ENCODE peak calls at places on chromosomes 16 and 17, in four cellular contexts. R is A549, E is AG04450, J is transverse colon. I is an unnamed sample.

GRCh38 chr17:48579738-48580543 is 1.8 kb upstream of the HOXB4 start:
- DNase-seq in R (no peak), E (no peak), J (no peak), I (no peak)

GRCh38 chr17:71828182-71828596 is 292.6 kb upstream of the SOX9 start:
- DNase-seq in R (no peak), E (no peak), J (no peak), I (no peak)

GRCh38 chr16:84013787-84014569 is 28.6 kb downstream of the SLC38A8 start:
- DNase-seq in R (peak; percentile 70), E (no peak), J (peak; percentile 92), I (peak; percentile 81)

GRCh38 chr16:2148714-2149629 is 547 bp downstream of the RAB26 start:
- DNase-seq in R (peak; percentile 62), E (no peak), J (no peak), I (no peak)

GRCh38 chr17:6599364-6599763 is 41.1 kb downstream of the KIAA0753 start:
- DNase-seq in R (no peak), E (no peak), J (no peak), I (no peak)

GRCh38 chr17:41734139-41734948 is at the start of gene HAP1:
- DNase-seq in R (peak; percentile 84), E (no peak), J (no peak), I (peak; percentile 65)

GRCh38 chr16:72424776-72425175 is 252.8 kb upstream of the PMFBP1 start:
- DNase-seq in R (no peak), E (no peak), J (no peak), I (no peak)

GRCh38 chr16:77834600-77834963 is 46.2 kb downstream of the VAT1L start:
- DNase-seq in R (no peak), E (peak; percentile 88), J (no peak), I (no peak)

GRCh38 chr16:54281535-54282201 is 4.9 kb downstream of the IRX3 start:
- DNase-seq in R (no peak), E (no peak), J (peak; percentile 11), I (no peak)

GRCh38 chr17:3558603-3559269 is 1.1 kb upstream of the TRPV3 start:
- DNase-seq in R (no peak), E (peak; percentile 59), J (peak; percentile 85), I (no peak)

GRCh38 chr17:12318614-12319266 is 298.1 kb downstream of the MAP2K4 start:
- DNase-seq in R (no peak), E (no peak), J (no peak), I (peak; percentile 22)

GRCh38 chr17:1597861-1598342 is 30.7 kb downstream of the SLC43A2 start:
- DNase-seq in R (no peak), E (no peak), J (peak; percentile 44), I (no peak)

GRCh38 chr17:77164483-77165030 is 23.8 kb downstream of the SEC14L1 start:
- DNase-seq in R (no peak), E (no peak), J (no peak), I (peak; percentile 83)

GRCh38 chr17:81132197-81132540 is 33.1 kb upstream of the PVALEF start:
- DNase-seq in R (no peak), E (no peak), J (no peak), I (no peak)

GRCh38 chr17:81131486-81132196 is 33.7 kb upstream of the PVALEF start:
- DNase-seq in R (no peak), E (no peak), J (peak; percentile 62), I (no peak)

GRCh38 chr17:81130385-81131288 is 34.7 kb upstream of the PVALEF start:
- DNase-seq in R (no peak), E (no peak), J (no peak), I (no peak)

GRCh38 chr17:81134064-81134781 is 31.1 kb upstream of the PVALEF start:
- DNase-seq in R (no peak), E (no peak), J (no peak), I (no peak)

GRCh38 chr17:81132770-81133723 is 32.3 kb upstream of the PVALEF start:
- DNase-seq in R (no peak), E (no peak), J (no peak), I (no peak)
- H3K27ac ChIP-seq in R (no peak overlapping the region), E (no peak overlapping the region), J (no peak overlapping the region), I (no peak overlapping the region)

GRCh38 chr16:10180771-10181163 is 1.5 kb downstream of the GRIN2A start:
- DNase-seq in R (peak; percentile 28), E (no peak), J (no peak), I (peak; percentile 82)
- TF ChIP-seq CTCF in R (peak; percentile 12), E (no peak), J (no peak), I (peak; percentile 35)

DNA sequence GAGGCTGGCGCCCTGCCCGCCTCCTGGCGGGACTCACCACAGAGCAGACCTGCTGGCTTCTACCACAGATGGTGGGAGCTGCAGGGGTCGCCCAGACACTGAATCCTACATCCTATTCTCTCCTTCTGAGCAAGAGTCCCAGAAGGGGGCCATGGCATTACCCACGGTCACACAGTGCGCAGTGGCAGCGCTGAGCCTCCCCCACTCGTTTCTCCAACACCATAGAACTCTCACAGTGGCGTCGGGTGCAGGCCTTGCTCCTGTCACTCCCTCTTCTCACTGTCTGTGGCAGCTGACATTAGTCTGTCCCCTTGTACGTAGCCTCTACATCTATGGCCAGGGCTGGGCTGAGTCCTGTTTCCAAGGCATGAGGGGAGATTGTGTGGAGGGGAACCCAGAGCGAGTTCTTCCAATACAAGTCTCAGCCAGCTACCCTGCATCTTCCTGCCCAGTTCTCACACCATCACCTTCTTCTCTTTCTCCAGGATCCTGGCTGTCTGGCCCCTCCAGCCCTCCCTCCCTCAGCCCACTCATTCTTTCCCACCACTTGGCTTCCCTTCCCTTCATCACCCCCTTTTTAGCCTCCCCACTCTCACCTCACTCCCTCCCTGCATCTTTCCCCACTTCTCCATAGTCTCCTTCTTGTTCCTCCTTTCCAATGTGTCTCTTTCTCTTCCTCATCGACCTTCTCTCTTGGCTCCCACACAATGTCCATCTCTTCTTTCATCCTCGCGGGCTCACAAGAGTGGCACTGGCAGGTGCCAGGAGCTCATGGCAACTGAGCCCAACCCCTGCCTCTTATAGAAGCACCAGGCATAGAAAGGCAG is 5.9 kb downstream of the UBTF start:
- DNase-seq in R (no peak), E (no peak), J (no peak), I (no peak)
- H3K27ac ChIP-seq in R (no peak overlapping the region), E (no peak overlapping the region), J (no peak overlapping the region), I (peak overlapping the region; percentile 24)

GRCh38 chr16:30535777-30536190 is 1.1 kb upstream of the ZNF747 start:
- DNase-seq in R (no peak), E (no peak), J (peak; percentile 84), I (peak; percentile 90)

GRCh38 chr16:30533748-30534367 is 800 bp downstream of the ZNF747 start:
- DNase-seq in R (no peak), E (no peak), J (no peak), I (no peak)

GRCh38 chr16:30533146-30533522 is 1.5 kb downstream of the ZNF747 start:
- DNase-seq in R (no peak), E (no peak), J (no peak), I (no peak)

GRCh38 chr16:30535106-30535776 is 583 bp upstream of the ZNF747 start:
- DNase-seq in R (no peak), E (no peak), J (no peak), I (no peak)

GRCh38 chr16:30534368-30535105 is at the start of gene ZNF747:
- DNase-seq in R (peak; percentile 77), E (no peak), J (peak; percentile 94), I (peak; percentile 95)
- TF ChIP-seq CTCF in R (no peak), E (no peak), J (no peak), I (peak; percentile 2)

GRCh38 chr17:79944821-79945391 is 90.8 kb downstream of the TBC1D16 start:
- DNase-seq in R (no peak), E (no peak), J (no peak), I (no peak)
- H3K27ac ChIP-seq in R (no peak overlapping the region), E (no peak overlapping the region), J (no peak overlapping the region), I (no peak overlapping the region)

GRCh38 chr16:9008335-9009260 is 44.9 kb upstream of the USP7 start:
- DNase-seq in R (peak; percentile 97), E (no peak), J (peak; percentile 86), I (peak; percentile 81)
- TF ChIP-seq CTCF in R (peak; percentile 83), E (peak; percentile 89), J (peak; percentile 89), I (peak; percentile 50)

GRCh38 chr17:59298512-59298911 is 32.9 kb upstream of the YPEL2 start:
- DNase-seq in R (no peak), E (no peak), J (no peak), I (no peak)

GRCh38 chr17:59304811-59305210 is 26.6 kb upstream of the YPEL2 start:
- DNase-seq in R (no peak), E (no peak), J (no peak), I (no peak)

GRCh38 chr17:59296190-59296589 is 35.3 kb upstream of the YPEL2 start:
- DNase-seq in R (no peak), E (no peak), J (no peak), I (no peak)

GRCh38 chr17:59300941-59301340 is 30.5 kb upstream of the YPEL2 start:
- DNase-seq in R (no peak), E (no peak), J (no peak), I (no peak)

DNA sequence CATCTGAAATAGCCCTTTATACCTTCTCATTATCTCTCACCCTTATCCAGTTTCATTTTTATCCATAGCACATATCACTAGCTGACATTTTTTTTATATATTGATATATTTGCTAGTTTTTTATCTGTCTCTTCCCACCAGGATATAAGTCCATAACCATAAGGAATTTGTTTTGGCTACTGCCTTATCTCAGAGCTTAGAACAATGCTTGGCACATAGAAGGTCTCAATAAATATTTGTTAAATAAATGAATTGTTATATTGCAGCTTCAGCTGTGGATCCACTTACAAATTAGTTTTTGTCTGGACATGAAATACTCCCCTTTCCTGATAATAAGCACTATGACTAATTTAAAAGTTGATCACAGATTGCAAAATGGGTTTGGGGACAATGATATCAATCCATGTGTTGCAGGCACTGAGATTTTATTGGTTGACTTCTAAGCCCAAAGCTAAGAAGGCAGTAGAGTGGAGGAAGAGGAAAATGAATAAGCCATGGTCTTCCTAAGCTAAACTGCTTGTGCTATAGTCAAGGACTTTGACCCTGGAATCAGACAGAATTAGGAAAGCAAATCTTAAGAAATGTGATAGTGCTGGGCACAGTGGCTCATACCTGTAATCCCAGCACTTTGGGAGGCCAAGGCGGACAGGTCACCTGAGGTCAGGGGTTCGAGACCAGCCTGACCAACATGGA is 31.9 kb upstream of the YPEL2 start:
- DNase-seq in R (no peak), E (no peak), J (no peak), I (no peak)
- H3K27ac ChIP-seq in R (no peak overlapping the region), E (no peak overlapping the region), J (peak overlapping the region; percentile 47), I (no peak overlapping the region)

GRCh38 chr17:75404223-75404738 is 1.2 kb downstream of the GRB2 start:
- DNase-seq in R (peak; percentile 89), E (no peak), J (peak; percentile 76), I (peak; percentile 76)
- TF ChIP-seq CTCF in R (peak; percentile 78), E (peak; percentile 99), J (peak; percentile 85), I (peak; percentile 45)

DNA sequence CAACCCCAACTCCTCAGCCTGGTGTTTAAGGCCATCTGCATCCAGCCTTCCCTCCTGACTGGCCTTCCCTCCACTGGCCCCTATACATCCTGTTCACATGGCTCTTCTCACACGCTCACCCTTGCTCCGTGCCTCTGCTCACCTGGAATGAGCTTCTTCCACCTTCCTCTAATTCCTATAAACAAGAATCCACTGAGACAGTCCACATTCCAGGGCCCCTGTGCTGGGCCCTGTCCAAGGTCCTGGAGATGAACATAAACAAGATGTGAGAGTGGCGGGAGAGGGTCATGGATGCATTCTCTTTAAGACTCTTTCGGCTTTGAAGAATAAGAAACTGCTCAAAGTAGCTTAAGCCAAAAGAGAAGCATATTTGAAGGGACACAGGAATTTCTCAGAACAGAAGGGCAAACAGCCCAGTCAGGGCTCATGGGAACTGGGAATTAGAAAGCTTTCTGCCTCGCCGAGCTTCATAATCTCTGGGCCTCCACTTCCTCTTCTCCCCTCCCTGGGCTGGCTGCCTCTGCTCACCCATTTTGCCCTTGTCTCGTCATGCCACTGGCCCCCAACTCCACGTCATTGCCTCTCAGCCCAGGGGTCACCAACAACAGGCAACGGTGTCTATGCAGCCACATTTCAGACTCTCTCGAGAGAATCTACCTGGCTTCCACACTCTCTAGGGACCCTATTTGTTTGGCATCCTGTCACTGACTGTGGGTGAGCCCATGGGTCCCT is 13.5 kb downstream of the SPPL2C start:
- DNase-seq in R (no peak), E (no peak), J (no peak), I (peak; percentile 60)
- H3K27ac ChIP-seq in R (no peak overlapping the region), E (no peak overlapping the region), J (no peak overlapping the region), I (no peak overlapping the region)

I was measured in testis.